ENCODE peak calls at places on chromosome 5, in six cellular contexts. A is GM23338, K is neural crest cell, R is IMR-90, H is WERI-Rb-1, T is spleen. E is an unnamed sample.

GRCh38 chr5:176611435-176611834 is 1.5 kb upstream of the GPRIN1 start:
- DNase-seq in A (peak), K (peak), R (peak), H (no peak), T (no peak), E (peak)

GRCh38 chr5:127785098-127785927 is 82.1 kb downstream of the CCDC192 start:
- DNase-seq in A (no peak), K (no peak), R (peak), H (no peak), T (no peak), E (no peak)

GRCh38 chr5:60672693-60673264 is 27.2 kb downstream of the DEPDC1B start:
- DNase-seq in A (no peak), K (no peak), R (no peak), H (no peak), T (no peak), E (no peak)

GRCh38 chr5:56637321-56637920 is 177.9 kb upstream of the MAP3K1 start:
- DNase-seq in A (peak), K (no peak), R (peak), H (no peak), T (no peak), E (no peak)

GRCh38 chr5:107268241-107268640 is 402.5 kb downstream of the EFNA5 start:
- DNase-seq in A (no peak), K (no peak), R (peak), H (no peak), T (no peak), E (no peak)

GRCh38 chr5:173917788-173918786 is 29.9 kb downstream of the CPEB4 start:
- DNase-seq in A (peak), K (peak), R (peak), H (peak), T (peak), E (no peak)

GRCh38 chr5:55308254-55308836 is 556 bp downstream of the MTREX start:
- DNase-seq in A (no peak), K (no peak), R (peak), H (peak), T (no peak), E (no peak)

GRCh38 chr5:134555889-134556311 is 30.4 kb downstream of the JADE2 start:
- DNase-seq in A (peak), K (peak), R (peak), H (peak), T (peak), E (peak)

GRCh38 chr5:95701074-95701473 is 18.3 kb upstream of the SPATA9 start:
- DNase-seq in A (no peak), K (no peak), R (no peak), H (no peak), T (no peak), E (no peak)

GRCh38 chr5:125393416-125393815 is 647.0 kb upstream of the ZNF608 start:
- DNase-seq in A (no peak), K (no peak), R (no peak), H (no peak), T (no peak), E (no peak)

GRCh38 chr5:137084016-137084415 is 415.1 kb downstream of the SPOCK1 start:
- DNase-seq in A (no peak), K (no peak), R (no peak), H (no peak), T (no peak), E (no peak)

GRCh38 chr5:3324421-3325101 is 271.1 kb upstream of the IRX1 start:
- DNase-seq in A (peak), K (no peak), R (no peak), H (no peak), T (peak), E (no peak)

GRCh38 chr5:93062548-93062947 is 518.5 kb downstream of the NR2F1-AS1 start:
- DNase-seq in A (peak), K (no peak), R (no peak), H (peak), T (no peak), E (no peak)
- TF ChIP-seq CTCF in A (peak), K (peak), R (peak), H (peak), T (no peak), E (peak)

GRCh38 chr5:87574106-87574505 is 161.4 kb upstream of the CCNH start:
- DNase-seq in A (no peak), K (no peak), R (no peak), H (no peak), T (no peak), E (no peak)
- TF ChIP-seq CTCF in A (no peak), K (no peak), R (no peak), H (no peak), T (no peak), E (no peak)

GRCh38 chr5:92944337-92944736 is 636.7 kb downstream of the NR2F1-AS1 start:
- DNase-seq in A (no peak), K (no peak), R (no peak), H (peak), T (no peak), E (no peak)

GRCh38 chr5:92942762-92943161 is 638.3 kb downstream of the NR2F1-AS1 start:
- DNase-seq in A (no peak), K (no peak), R (no peak), H (no peak), T (no peak), E (no peak)

GRCh38 chr5:92946546-92946945 is 634.5 kb downstream of the NR2F1-AS1 start:
- DNase-seq in A (no peak), K (no peak), R (no peak), H (no peak), T (no peak), E (no peak)

GRCh38 chr5:92944903-92945629 is 636.0 kb downstream of the NR2F1-AS1 start:
- DNase-seq in A (no peak), K (no peak), R (peak), H (no peak), T (no peak), E (no peak)

GRCh38 chr5:92945630-92946097 is 635.4 kb downstream of the NR2F1-AS1 start:
- DNase-seq in A (no peak), K (no peak), R (peak), H (no peak), T (no peak), E (no peak)
- TF ChIP-seq CTCF in A (no peak), K (no peak), R (no peak), H (no peak), T (no peak), E (no peak)

GRCh38 chr5:111587728-111588127 is 75.4 kb upstream of the STARD4 start:
- DNase-seq in A (no peak), K (no peak), R (no peak), H (no peak), T (no peak), E (no peak)
- TF ChIP-seq CTCF in A (no peak), K (no peak), R (no peak), H (no peak), T (no peak), E (no peak)

DNA sequence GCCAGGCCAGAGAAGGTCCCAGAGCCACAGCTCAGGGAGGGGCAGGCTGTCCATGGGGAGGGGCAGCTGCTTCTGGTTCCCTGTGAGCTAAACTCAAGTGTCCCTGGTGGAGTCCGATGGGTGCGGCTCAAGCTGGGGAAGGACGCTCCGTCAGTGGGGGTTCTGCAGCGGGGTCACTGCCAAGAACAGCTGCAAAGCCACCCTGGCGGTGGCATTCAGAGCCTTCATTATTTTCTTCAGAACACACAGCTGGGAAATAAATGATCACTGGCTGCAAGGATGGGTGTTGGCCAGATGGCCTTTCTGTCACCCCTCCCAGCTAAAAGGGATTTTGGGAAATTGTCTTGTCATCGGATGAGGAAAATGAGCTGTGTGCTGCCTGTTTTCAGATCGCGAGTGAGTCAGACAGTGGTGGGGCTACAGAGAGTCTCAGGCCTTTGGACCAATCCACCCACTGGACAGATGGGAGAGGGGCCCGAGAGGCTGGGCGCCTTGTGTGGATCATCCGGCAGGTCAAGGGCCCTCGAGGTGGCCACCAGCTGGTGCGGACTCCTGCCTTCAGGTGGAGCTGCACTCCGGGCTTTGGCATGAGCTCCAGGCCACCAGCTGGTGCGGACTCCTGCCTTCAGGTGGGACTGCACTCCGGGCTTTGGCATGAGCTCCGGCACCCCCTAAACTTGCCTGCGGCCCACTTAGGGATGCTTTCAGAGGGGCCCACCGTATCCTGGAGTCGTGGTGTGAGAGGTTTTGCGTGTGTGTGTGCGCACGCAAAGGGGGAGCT is 17.9 kb upstream of the GFPT2 start:
- DNase-seq in A (peak), K (no peak), R (no peak), H (peak), T (no peak), E (no peak)
- TF ChIP-seq CTCF in A (no peak), K (no peak), R (no peak), H (peak), T (no peak), E (no peak)

E was measured in osteocyte.